ENCODE peak calls at places on chromosome 4, in nine cellular contexts. A, J, T, Y, F, M, Z, U and D are unnamed samples.

GRCh38 chr4:122542411-122543236 is 78.2 kb downstream of the IL21 start:
- DNase-seq in F (no peak), M (no peak), T (no peak), Y (no peak), U (no peak), J (no peak), Z (no peak), A (no peak), D (no peak)

GRCh38 chr4:5082381-5082780 is 31.1 kb downstream of the STK32B start:
- DNase-seq in Y (no peak), T (no peak), J (no peak), U (no peak), A (no peak), Z (no peak), M (no peak), F (no peak), D (no peak)

GRCh38 chr4:181820518-181820917 is 422.7 kb upstream of the TENM3 start:
- DNase-seq in Y (no peak), M (no peak), U (no peak), F (no peak), Z (no peak), T (no peak), A (no peak), J (no peak), D (no peak)

GRCh38 chr4:144351306-144351705 is 210.8 kb upstream of the GYPA start:
- DNase-seq in Z (no peak), J (no peak), F (no peak), A (no peak), Y (no peak), M (no peak), T (no peak), U (no peak), D (no peak)

GRCh38 chr4:185242749-185243533 is 33.5 kb downstream of the SNX25 start:
- DNase-seq in M (no peak), U (no peak), T (no peak), Z (no peak), F (no peak), J (no peak), Y (no peak), A (no peak), D (no peak)

GRCh38 chr4:89998350-89999098 is 103.9 kb downstream of the MMRN1 start:
- DNase-seq in A (no peak), F (no peak), M (no peak), J (no peak), Z (no peak), U (no peak), Y (no peak), T (no peak), D (no peak)

GRCh38 chr4:2696423-2696822 is 59.7 kb downstream of the TNIP2 start:
- DNase-seq in T (no peak), U (no peak), F (no peak), Z (no peak), M (no peak), A (no peak), J (no peak), Y (no peak), D (peak)

GRCh38 chr4:119623025-119623424 is 5.6 kb downstream of the PDE5A start:
- DNase-seq in U (no peak), M (no peak), F (no peak), Z (no peak), Y (no peak), T (no peak), A (no peak), J (no peak), D (no peak)

GRCh38 chr4:105765690-105766407 is 57.3 kb downstream of the GSTCD start:
- DNase-seq in U (peak), T (no peak), F (no peak), J (no peak), Y (no peak), Z (no peak), A (no peak), M (no peak), D (no peak)

GRCh38 chr4:103067841-103068547 is 8.6 kb downstream of the SLC9B2 start:
- DNase-seq in Y (no peak), M (no peak), U (no peak), A (no peak), T (no peak), Z (no peak), F (no peak), J (no peak), D (no peak)

GRCh38 chr4:110823251-110823650 is 200.4 kb upstream of the PITX2 start:
- DNase-seq in T (no peak), U (no peak), A (no peak), F (no peak), J (no peak), Y (no peak), Z (no peak), M (no peak), D (no peak)

GRCh38 chr4:42865572-42866189 is 26.8 kb upstream of the GRXCR1 start:
- DNase-seq in Z (no peak), A (peak), U (peak), J (peak), F (no peak), M (peak), Y (no peak), T (no peak), D (no peak)

GRCh38 chr4:139024686-139025085 is 9.1 kb downstream of the NOCT start:
- DNase-seq in A (no peak), Y (no peak), M (no peak), U (no peak), T (no peak), J (no peak), F (no peak), Z (no peak), D (no peak)

GRCh38 chr4:155376387-155377268 is at the start of gene MAP9:
- DNase-seq in T (peak), Y (peak), F (peak), U (peak), J (peak), Z (peak), A (peak), M (peak), D (peak)
- TF ChIP-seq POLR2A in T (no peak), Y (no peak), F (no peak), U (peak), J (no peak), Z (no peak), A (no peak), M (no peak), D (no peak)

GRCh38 chr4:39464886-39465501 is 6.1 kb downstream of the LIAS start:
- DNase-seq in A (no peak), M (no peak), U (peak), J (no peak), Z (no peak), Y (no peak), T (no peak), F (no peak), D (no peak)
- TF ChIP-seq CTCF in A (no peak), M (no peak), U (peak), J (no peak), Z (no peak), Y (no peak), T (peak), F (no peak), D (no peak)

DNA sequence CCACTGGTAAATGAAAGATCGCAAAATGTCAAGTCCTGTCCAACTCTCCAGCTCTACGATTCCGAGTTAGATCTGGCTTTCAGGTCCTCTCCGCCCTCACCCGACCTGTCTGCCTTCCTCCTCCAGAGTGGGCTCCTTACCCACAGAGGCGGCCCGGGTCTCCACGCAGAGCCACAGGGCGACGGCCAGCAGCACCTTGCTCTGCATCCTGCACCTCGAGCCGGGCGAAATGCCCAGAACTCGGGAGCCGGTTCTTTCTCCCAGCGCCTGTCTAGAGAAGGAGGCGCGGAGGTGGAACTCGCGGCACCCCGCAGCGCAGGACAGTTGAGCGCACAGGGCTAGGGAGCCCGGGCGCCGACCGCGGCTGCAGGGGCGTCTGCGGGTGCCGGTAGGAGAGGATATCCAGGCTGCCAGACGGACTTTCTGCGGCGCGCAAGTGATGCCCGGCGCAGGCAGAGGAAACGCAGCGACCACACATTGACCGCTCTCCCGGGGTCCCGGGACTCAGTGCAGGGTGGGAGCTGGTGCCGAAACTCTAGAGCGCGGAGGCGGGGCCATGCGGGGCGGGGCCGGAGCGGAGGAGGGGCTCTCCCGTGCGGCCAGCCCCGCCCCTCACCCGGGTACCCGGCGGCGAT is at the start of gene KDR:
- DNase-seq in Z (peak), U (no peak), A (no peak), M (peak), J (no peak), F (peak), T (peak), Y (no peak), D (no peak)
- TF ChIP-seq POLR2A in Z (no peak), U (no peak), A (no peak), M (peak), J (no peak), F (no peak), T (peak), Y (no peak), D (no peak)

DNA sequence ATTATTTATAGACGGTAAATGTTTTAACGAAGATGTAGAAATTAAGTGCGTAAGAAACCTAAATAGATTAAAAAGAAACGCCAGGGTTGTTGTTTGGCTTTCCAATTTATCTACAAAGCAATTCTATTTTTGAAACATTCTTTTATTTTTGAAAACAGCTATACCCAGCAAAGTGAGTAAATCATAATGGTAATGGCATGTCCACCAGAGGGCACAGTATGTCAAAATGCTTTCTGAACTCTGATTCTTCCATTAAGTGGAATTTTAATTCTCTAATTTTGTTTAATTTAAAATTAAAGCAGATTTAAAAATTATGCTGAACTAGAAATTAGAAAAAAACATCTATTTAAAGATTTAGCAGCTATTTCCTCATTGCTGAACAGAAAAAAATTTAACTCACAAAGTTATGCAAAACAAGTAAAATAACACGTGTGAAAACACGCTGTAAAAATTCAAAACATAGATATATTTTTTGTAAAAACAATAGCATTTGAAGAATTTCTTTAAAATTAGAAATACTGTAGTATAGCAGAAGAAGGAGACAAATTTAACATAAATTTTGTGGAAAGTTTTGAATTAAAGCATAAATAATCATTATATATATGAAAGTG is 26.5 kb downstream of the RASSF6 start:
- DNase-seq in F (no peak), M (no peak), T (no peak), Y (no peak), U (no peak), Z (no peak), A (no peak), J (peak), D (no peak)
- TF ChIP-seq CTCF in F (peak), M (no peak), T (peak), Y (peak), U (peak), Z (peak), A (no peak), J (peak), D (peak)

GRCh38 chr4:57080781-57081650 is 29.2 kb downstream of the IGFBP7 start:
- DNase-seq in Y (no peak), A (no peak), T (no peak), M (no peak), F (no peak), J (no peak), Z (no peak), U (no peak), D (no peak)
- TF ChIP-seq POLR2A in Y (no peak), A (no peak), T (no peak), M (no peak), F (no peak), J (no peak), Z (no peak), U (no peak), D (no peak)

DNA sequence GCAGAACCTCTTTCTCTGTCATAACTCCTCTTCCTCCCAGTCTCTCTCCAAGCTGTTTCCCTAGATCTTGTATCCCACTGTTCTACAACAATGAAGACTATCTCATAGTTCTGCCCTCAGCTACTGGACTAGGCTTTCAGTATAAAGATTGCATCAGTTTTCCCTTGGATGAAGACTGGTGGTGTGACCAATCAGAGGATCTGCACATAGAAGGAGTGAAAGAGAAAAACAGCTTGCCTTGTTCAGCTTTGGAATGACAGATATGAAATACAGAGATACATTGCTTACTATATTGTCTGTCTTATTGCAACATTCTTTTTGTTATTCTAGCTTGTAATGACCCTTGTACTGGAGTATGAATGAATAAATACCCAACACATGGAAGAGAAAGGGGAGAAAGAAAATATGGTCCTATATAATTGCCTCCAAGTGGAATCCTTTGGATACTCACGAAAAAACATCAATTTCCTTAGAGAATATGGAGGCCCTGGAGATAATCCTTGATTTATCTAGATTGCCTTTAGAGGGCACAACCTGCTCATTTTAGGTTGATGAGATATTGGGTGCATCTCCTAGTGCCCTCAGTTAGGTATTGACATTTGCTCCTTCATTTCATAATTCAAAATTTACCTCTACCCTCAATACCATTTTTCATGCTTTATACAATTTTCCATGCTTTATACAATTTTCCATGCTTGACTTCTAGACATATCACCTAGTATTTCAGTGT is 395.8 kb downstream of the NAF1 start:
- DNase-seq in J (no peak), M (no peak), Y (no peak), Z (no peak), A (no peak), U (no peak), F (no peak), T (no peak), D (no peak)
- TF ChIP-seq CTCF in J (no peak), M (no peak), Y (no peak), Z (no peak), A (no peak), U (no peak), F (no peak), T (no peak), D (no peak)

DNA sequence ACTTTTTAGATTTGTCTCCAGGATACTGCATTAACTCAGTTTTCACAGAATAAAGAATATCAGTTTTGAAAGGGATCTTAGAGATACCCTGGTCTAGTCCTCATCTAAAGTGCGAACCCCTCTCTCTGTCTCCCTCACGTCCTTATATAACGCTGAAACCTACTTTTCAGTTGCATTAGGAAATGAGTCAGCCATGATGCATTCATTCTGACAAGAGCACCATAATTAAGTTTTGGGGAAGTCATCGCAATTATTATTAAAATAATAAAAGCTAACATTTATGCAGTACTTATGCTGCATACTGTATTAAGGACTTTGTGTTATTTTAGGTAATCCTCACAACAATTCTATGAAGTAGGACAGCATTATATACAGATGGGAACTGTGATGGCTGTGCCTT is 116.1 kb downstream of the REELD1 start:
- DNase-seq in Z (no peak), A (no peak), F (no peak), U (no peak), Y (no peak), T (no peak), J (no peak), M (no peak), D (no peak)
- TF ChIP-seq POLR2A in Z (no peak), A (no peak), F (no peak), U (no peak), Y (no peak), T (no peak), J (no peak), M (no peak), D (no peak)

GRCh38 chr4:151206241-151207005 is 70.5 kb upstream of the PRSS48 start:
- DNase-seq in J (no peak), F (no peak), T (no peak), Z (no peak), U (no peak), Y (no peak), A (no peak), M (no peak), D (no peak)
- TF ChIP-seq CTCF in J (no peak), F (no peak), T (no peak), Z (no peak), U (no peak), Y (no peak), A (no peak), M (no peak), D (no peak)